ENCODE peak calls at places on chromosome 10, in six cellular contexts. K, P, G, Y, V and J are unnamed samples.

GRCh38 chr10:91140995-91141549 is 79.4 kb upstream of the PCGF5 start:
- DNase-seq in K (peak), P (no peak), G (no peak), Y (no peak), V (no peak), J (no peak)

GRCh38 chr10:11170993-11171416 is 153.3 kb downstream of the CELF2 start:
- DNase-seq in K (no peak), P (peak), G (peak), Y (no peak), V (peak), J (no peak)

GRCh38 chr10:60677541-60678129 is 100.6 kb upstream of the CDK1 start:
- DNase-seq in K (no peak), P (no peak), G (no peak), Y (no peak), V (no peak), J (no peak)

GRCh38 chr10:114024876-114025609 is 18.6 kb upstream of the ADRB1 start:
- DNase-seq in K (peak), P (peak), G (peak), Y (no peak), V (peak), J (peak)

GRCh38 chr10:58412502-58412961 is 27.3 kb downstream of the TFAM start:
- DNase-seq in K (peak), P (no peak), G (no peak), Y (no peak), V (no peak), J (peak)

GRCh38 chr10:132199854-132200311 is 13.1 kb downstream of the DPYSL4 start:
- DNase-seq in K (no peak), P (no peak), G (no peak), Y (no peak), V (no peak), J (no peak)

GRCh38 chr10:67883710-67884312 is 645 bp upstream of the SIRT1 start:
- DNase-seq in K (peak), P (no peak), G (no peak), Y (no peak), V (no peak), J (peak)

GRCh38 chr10:30775779-30776591 is 146.4 kb upstream of the LYZL2 start:
- DNase-seq in K (peak), P (no peak), G (no peak), Y (no peak), V (no peak), J (peak)

GRCh38 chr10:18254086-18254485 is 113.9 kb downstream of the CACNB2 start:
- DNase-seq in K (peak), P (no peak), G (no peak), Y (no peak), V (no peak), J (no peak)

GRCh38 chr10:92689663-92690210 is at the start of gene HHEX:
- DNase-seq in K (peak), P (peak), G (peak), Y (peak), V (peak), J (peak)

GRCh38 chr10:75632750-75633462 is 201.5 kb downstream of the LRMDA start:
- DNase-seq in K (peak), P (no peak), G (no peak), Y (no peak), V (no peak), J (peak)

GRCh38 chr10:110042181-110042580 is 34.4 kb downstream of the ADD3 start:
- DNase-seq in K (peak), P (no peak), G (no peak), Y (no peak), V (no peak), J (no peak)

GRCh38 chr10:77936697-77937567 is 10.4 kb upstream of the DLG5 start:
- DNase-seq in K (no peak), P (no peak), G (no peak), Y (no peak), V (no peak), J (no peak)